ENCODE peak calls at places on chromosomes 5 and 9, in ten cellular contexts. One of them, this sample, is unnamed.

GRCh38 chr9:135533674-135534073 is 12.3 kb upstream of the OBP2A start:
- DNase-seq in neuronal stem cell: no peak
- DNase-seq in AG09309: no peak
- DNase-seq in right atrium auricular region: no peak
- DNase-seq in heart left ventricle: no peak
- DNase-seq in iPS DF 6.9: no peak
- DNase-seq in BJ: no peak
- DNase-seq in heart right ventricle: no peak
- DNase-seq in AG10803: no peak
- DNase-seq in coronary artery: peak; percentile 35
- DNase-seq in this sample: no peak

GRCh38 chr5:166979576-166979975 is 1311.9 kb upstream of the WWC1 start:
- DNase-seq in right atrium auricular region: no peak
- DNase-seq in neuronal stem cell: no peak
- DNase-seq in AG10803: no peak
- DNase-seq in coronary artery: no peak
- DNase-seq in heart left ventricle: no peak
- DNase-seq in iPS DF 6.9: no peak
- DNase-seq in heart right ventricle: no peak
- DNase-seq in BJ: no peak
- DNase-seq in AG09309: no peak
- DNase-seq in this sample: no peak

GRCh38 chr5:38554860-38555259 is 1.6 kb downstream of the LIFR start:
- DNase-seq in heart right ventricle: no peak
- DNase-seq in right atrium auricular region: no peak
- DNase-seq in BJ: no peak
- DNase-seq in coronary artery: no peak
- DNase-seq in iPS DF 6.9: no peak
- DNase-seq in AG10803: no peak
- DNase-seq in AG09309: no peak
- DNase-seq in neuronal stem cell: no peak
- DNase-seq in heart left ventricle: no peak
- DNase-seq in this sample: no peak

GRCh38 chr9:20507431-20507830 is 114.9 kb downstream of the MLLT3 start:
- DNase-seq in AG09309: no peak
- DNase-seq in heart right ventricle: no peak
- DNase-seq in neuronal stem cell: no peak
- DNase-seq in heart left ventricle: no peak
- DNase-seq in coronary artery: no peak
- DNase-seq in iPS DF 6.9: no peak
- DNase-seq in AG10803: peak; percentile 11
- DNase-seq in right atrium auricular region: no peak
- DNase-seq in BJ: no peak
- DNase-seq in this sample: no peak

GRCh38 chr5:151234476-151235238 is 10.8 kb upstream of the CCDC69 start:
- DNase-seq in heart left ventricle: peak; percentile 82
- DNase-seq in AG10803: peak; percentile 47
- DNase-seq in BJ: peak; percentile 33
- DNase-seq in iPS DF 6.9: no peak
- DNase-seq in AG09309: no peak
- DNase-seq in coronary artery: no peak
- DNase-seq in neuronal stem cell: no peak
- DNase-seq in heart right ventricle: peak; percentile 70
- DNase-seq in right atrium auricular region: peak; percentile 89
- DNase-seq in this sample: no peak

GRCh38 chr9:21559402-21560280 is 77.5 kb upstream of the IFNE start:
- DNase-seq in heart left ventricle: peak; percentile 21
- DNase-seq in neuronal stem cell: peak; percentile 48
- DNase-seq in AG09309: no peak
- DNase-seq in BJ: no peak
- DNase-seq in AG10803: peak; percentile 69
- DNase-seq in coronary artery: no peak
- DNase-seq in iPS DF 6.9: no peak
- DNase-seq in heart right ventricle: peak; percentile 9
- DNase-seq in right atrium auricular region: no peak
- DNase-seq in this sample: peak; percentile 49

GRCh38 chr9:116693233-116693731 is 6.2 kb downstream of the TRIM32 start:
- DNase-seq in coronary artery: no peak
- DNase-seq in neuronal stem cell: no peak
- DNase-seq in AG10803: peak; percentile 36
- DNase-seq in AG09309: no peak
- DNase-seq in BJ: no peak
- DNase-seq in heart right ventricle: no peak
- DNase-seq in heart left ventricle: no peak
- DNase-seq in right atrium auricular region: no peak
- DNase-seq in iPS DF 6.9: no peak
- DNase-seq in this sample: no peak

GRCh38 chr9:130785053-130785452 is 50.0 kb upstream of the ABL1 start:
- DNase-seq in coronary artery: no peak
- DNase-seq in right atrium auricular region: no peak
- DNase-seq in BJ: no peak
- DNase-seq in heart left ventricle: peak; percentile 36
- DNase-seq in AG10803: no peak
- DNase-seq in heart right ventricle: no peak
- DNase-seq in iPS DF 6.9: no peak
- DNase-seq in AG09309: no peak
- DNase-seq in neuronal stem cell: no peak
- DNase-seq in this sample: no peak

GRCh38 chr5:3595102-3595961 is at the start of gene IRX1:
- DNase-seq in right atrium auricular region: no peak
- DNase-seq in AG09309: no peak
- DNase-seq in iPS DF 6.9: no peak
- DNase-seq in coronary artery: peak; percentile 22
- DNase-seq in neuronal stem cell: no peak
- DNase-seq in BJ: no peak
- DNase-seq in heart right ventricle: no peak
- DNase-seq in AG10803: peak; percentile 75
- DNase-seq in heart left ventricle: no peak
- DNase-seq in this sample: no peak

GRCh38 chr9:100724932-100725331 is 147.1 kb downstream of the CAVIN4 start:
- DNase-seq in iPS DF 6.9: no peak
- DNase-seq in neuronal stem cell: no peak
- DNase-seq in coronary artery: no peak
- DNase-seq in heart left ventricle: no peak
- DNase-seq in right atrium auricular region: no peak
- DNase-seq in AG10803: no peak
- DNase-seq in AG09309: no peak
- DNase-seq in BJ: no peak
- DNase-seq in heart right ventricle: no peak
- DNase-seq in this sample: no peak

GRCh38 chr5:131423056-131423455 is 159.2 kb downstream of the CDC42SE2 start:
- DNase-seq in iPS DF 6.9: no peak
- DNase-seq in AG10803: peak; percentile 8
- DNase-seq in heart right ventricle: no peak
- DNase-seq in neuronal stem cell: no peak
- DNase-seq in right atrium auricular region: no peak
- DNase-seq in heart left ventricle: no peak
- DNase-seq in AG09309: no peak
- DNase-seq in BJ: no peak
- DNase-seq in coronary artery: no peak
- DNase-seq in this sample: no peak

GRCh38 chr9:36101916-36102741 is 34.4 kb upstream of the GLIPR2 start:
- DNase-seq in AG09309: peak; percentile 94
- DNase-seq in coronary artery: no peak
- DNase-seq in neuronal stem cell: no peak
- DNase-seq in heart right ventricle: no peak
- DNase-seq in iPS DF 6.9: no peak
- DNase-seq in AG10803: peak; percentile 99
- DNase-seq in heart left ventricle: no peak
- DNase-seq in right atrium auricular region: peak; percentile 73
- DNase-seq in BJ: peak; percentile 92
- DNase-seq in this sample: no peak

GRCh38 chr9:97593960-97594359 is 39.2 kb downstream of the TSTD2 start:
- DNase-seq in iPS DF 6.9: no peak
- DNase-seq in heart right ventricle: no peak
- DNase-seq in AG10803: no peak
- DNase-seq in right atrium auricular region: no peak
- DNase-seq in AG09309: no peak
- DNase-seq in coronary artery: no peak
- DNase-seq in neuronal stem cell: no peak
- DNase-seq in heart left ventricle: no peak
- DNase-seq in BJ: no peak
- DNase-seq in this sample: no peak

GRCh38 chr9:27534658-27535209 is 5.1 kb upstream of the MOB3B start:
- DNase-seq in coronary artery: no peak
- DNase-seq in AG09309: no peak
- DNase-seq in neuronal stem cell: no peak
- DNase-seq in iPS DF 6.9: no peak
- DNase-seq in BJ: no peak
- DNase-seq in right atrium auricular region: no peak
- DNase-seq in heart left ventricle: no peak
- DNase-seq in heart right ventricle: no peak
- DNase-seq in AG10803: no peak
- DNase-seq in this sample: no peak

GRCh38 chr9:136151214-136151804 is 32.6 kb upstream of the TMEM250 start:
- DNase-seq in BJ: no peak
- DNase-seq in right atrium auricular region: no peak
- DNase-seq in iPS DF 6.9: no peak
- DNase-seq in heart right ventricle: no peak
- DNase-seq in AG10803: no peak
- DNase-seq in neuronal stem cell: no peak
- DNase-seq in AG09309: no peak
- DNase-seq in heart left ventricle: peak; percentile 7
- DNase-seq in coronary artery: no peak
- DNase-seq in this sample: no peak

GRCh38 chr5:170761708-170762066 is 21.8 kb upstream of the GABRP start:
- DNase-seq in BJ: no peak
- DNase-seq in heart left ventricle: no peak
- DNase-seq in AG10803: no peak
- DNase-seq in coronary artery: no peak
- DNase-seq in heart right ventricle: no peak
- DNase-seq in neuronal stem cell: no peak
- DNase-seq in AG09309: no peak
- DNase-seq in iPS DF 6.9: no peak
- DNase-seq in right atrium auricular region: no peak
- DNase-seq in this sample: no peak
- H3K4me3 ChIP-seq in BJ: no peak overlapping the region
- H3K4me3 ChIP-seq in heart left ventricle: no peak overlapping the region
- H3K4me3 ChIP-seq in AG10803: no peak overlapping the region
- H3K4me3 ChIP-seq in coronary artery: no peak overlapping the region
- H3K4me3 ChIP-seq in heart right ventricle: no peak overlapping the region
- H3K4me3 ChIP-seq in neuronal stem cell: no peak overlapping the region
- H3K4me3 ChIP-seq in AG09309: no peak overlapping the region
- H3K4me3 ChIP-seq in iPS DF 6.9: no peak overlapping the region
- H3K4me3 ChIP-seq in right atrium auricular region: no peak overlapping the region
- H3K4me3 ChIP-seq in this sample: no peak overlapping the region

GRCh38 chr5:71946631-71947030 is 160.6 kb upstream of the MAP1B start:
- DNase-seq in iPS DF 6.9: no peak
- DNase-seq in neuronal stem cell: no peak
- DNase-seq in AG10803: no peak
- DNase-seq in coronary artery: no peak
- DNase-seq in heart right ventricle: no peak
- DNase-seq in AG09309: no peak
- DNase-seq in right atrium auricular region: no peak
- DNase-seq in BJ: no peak
- DNase-seq in heart left ventricle: no peak
- DNase-seq in this sample: no peak
- H3K4me3 ChIP-seq in iPS DF 6.9: no peak overlapping the region
- H3K4me3 ChIP-seq in neuronal stem cell: no peak overlapping the region
- H3K4me3 ChIP-seq in AG10803: no peak overlapping the region
- H3K4me3 ChIP-seq in coronary artery: no peak overlapping the region
- H3K4me3 ChIP-seq in heart right ventricle: no peak overlapping the region
- H3K4me3 ChIP-seq in AG09309: no peak overlapping the region
- H3K4me3 ChIP-seq in right atrium auricular region: no peak overlapping the region
- H3K4me3 ChIP-seq in BJ: no peak overlapping the region
- H3K4me3 ChIP-seq in heart left ventricle: no peak overlapping the region
- H3K4me3 ChIP-seq in this sample: no peak overlapping the region

DNA sequence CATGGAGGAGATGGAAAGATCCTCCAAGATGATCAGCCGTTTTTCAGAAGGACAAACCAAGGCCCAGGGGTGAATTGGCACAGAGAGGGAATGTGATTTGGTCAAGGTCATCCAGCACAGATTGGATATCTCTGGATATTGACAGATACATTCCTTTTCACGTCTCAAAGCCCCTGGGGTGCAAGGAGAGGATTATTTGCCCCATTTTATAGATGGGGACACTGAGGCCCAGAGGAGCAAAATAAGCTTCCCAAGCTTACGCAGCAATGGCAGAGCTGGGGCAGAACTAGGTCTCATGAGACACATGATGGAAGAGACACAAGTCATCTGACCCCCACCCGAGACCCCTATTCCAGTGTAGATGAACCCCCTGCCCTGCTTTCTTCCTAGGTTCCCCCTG is 895 bp upstream of the PDGFRB start:
- DNase-seq in AG09309: no peak
- DNase-seq in coronary artery: no peak
- DNase-seq in iPS DF 6.9: no peak
- DNase-seq in right atrium auricular region: no peak
- DNase-seq in neuronal stem cell: no peak
- DNase-seq in AG10803: no peak
- DNase-seq in BJ: no peak
- DNase-seq in heart left ventricle: no peak
- DNase-seq in heart right ventricle: no peak
- DNase-seq in this sample: no peak
- H3K4me3 ChIP-seq in AG09309: no peak overlapping the region
- H3K4me3 ChIP-seq in coronary artery: peak overlapping the region; percentile 81
- H3K4me3 ChIP-seq in iPS DF 6.9: no peak overlapping the region
- H3K4me3 ChIP-seq in right atrium auricular region: no peak overlapping the region
- H3K4me3 ChIP-seq in neuronal stem cell: no peak overlapping the region
- H3K4me3 ChIP-seq in AG10803: no peak overlapping the region
- H3K4me3 ChIP-seq in BJ: no peak overlapping the region
- H3K4me3 ChIP-seq in heart left ventricle: peak overlapping the region; percentile 73
- H3K4me3 ChIP-seq in heart right ventricle: peak overlapping the region; percentile 51
- H3K4me3 ChIP-seq in this sample: no peak overlapping the region

GRCh38 chr5:176630681-176631222 is 277 bp downstream of the EIF4E1B start:
- DNase-seq in AG09309: no peak
- DNase-seq in heart right ventricle: no peak
- DNase-seq in heart left ventricle: no peak
- DNase-seq in AG10803: no peak
- DNase-seq in coronary artery: no peak
- DNase-seq in iPS DF 6.9: no peak
- DNase-seq in neuronal stem cell: no peak
- DNase-seq in BJ: no peak
- DNase-seq in right atrium auricular region: no peak
- DNase-seq in this sample: no peak

GRCh38 chr5:176628406-176629228 is 1.7 kb downstream of the SNCB start:
- DNase-seq in AG09309: no peak
- DNase-seq in iPS DF 6.9: no peak
- DNase-seq in neuronal stem cell: no peak
- DNase-seq in AG10803: no peak
- DNase-seq in heart right ventricle: no peak
- DNase-seq in coronary artery: no peak
- DNase-seq in heart left ventricle: no peak
- DNase-seq in right atrium auricular region: no peak
- DNase-seq in BJ: no peak
- DNase-seq in this sample: no peak

GRCh38 chr5:176629317-176629852 is 949 bp downstream of the SNCB start:
- DNase-seq in AG10803: no peak
- DNase-seq in right atrium auricular region: no peak
- DNase-seq in neuronal stem cell: no peak
- DNase-seq in iPS DF 6.9: no peak
- DNase-seq in BJ: no peak
- DNase-seq in heart left ventricle: no peak
- DNase-seq in heart right ventricle: no peak
- DNase-seq in AG09309: no peak
- DNase-seq in coronary artery: no peak
- DNase-seq in this sample: no peak

GRCh38 chr5:176631383-176631970 is 1.0 kb downstream of the EIF4E1B start:
- DNase-seq in coronary artery: no peak
- DNase-seq in AG10803: no peak
- DNase-seq in neuronal stem cell: no peak
- DNase-seq in BJ: no peak
- DNase-seq in right atrium auricular region: no peak
- DNase-seq in heart left ventricle: no peak
- DNase-seq in heart right ventricle: no peak
- DNase-seq in iPS DF 6.9: no peak
- DNase-seq in AG09309: no peak
- DNase-seq in this sample: no peak

GRCh38 chr5:176629853-176630680 is at the start of the genes EIF4E1B and SNCB:
- DNase-seq in BJ: no peak
- DNase-seq in heart right ventricle: peak; percentile 39
- DNase-seq in AG10803: no peak
- DNase-seq in coronary artery: no peak
- DNase-seq in neuronal stem cell: peak; percentile 60
- DNase-seq in heart left ventricle: no peak
- DNase-seq in iPS DF 6.9: no peak
- DNase-seq in AG09309: no peak
- DNase-seq in right atrium auricular region: no peak
- DNase-seq in this sample: peak; percentile 25
- H3K4me3 ChIP-seq in BJ: peak within 1 kb of the TSS; percentile 26
- H3K4me3 ChIP-seq in heart right ventricle: peak within 1 kb of the TSS; percentile 25
- H3K4me3 ChIP-seq in AG10803: peak within 1 kb of the TSS; percentile 30
- H3K4me3 ChIP-seq in coronary artery: peak within 1 kb of the TSS; percentile 63
- H3K4me3 ChIP-seq in neuronal stem cell: peak within 1 kb of the TSS; percentile 25
- H3K4me3 ChIP-seq in heart left ventricle: peak within 1 kb of the TSS; percentile 47
- H3K4me3 ChIP-seq in iPS DF 6.9: peak within 1 kb of the TSS; percentile 51
- H3K4me3 ChIP-seq in AG09309: peak within 1 kb of the TSS; percentile 29
- H3K4me3 ChIP-seq in right atrium auricular region: peak within 1 kb of the TSS; percentile 21
- H3K4me3 ChIP-seq in this sample: peak within 1 kb of the TSS; percentile 43